ENCODE peak calls at places on chromosomes 16 and 17, in four cellular contexts. One of them, this sample, is unnamed.

GRCh38 chr17:17561408-17562144 is 29.9 kb downstream of the PEMT start:
- DNase-seq in anterior cingulate cortex: no peak
- DNase-seq in endothelial cell of umbilical vein: peak
- DNase-seq in NCI-H748 treated with DMSO at 0.1 percent for 48 hours: no peak
- DNase-seq in this sample: no peak

GRCh38 chr17:50304781-50305404 is 30.6 kb downstream of the TMEM92 start:
- DNase-seq in anterior cingulate cortex: no peak
- DNase-seq in endothelial cell of umbilical vein: no peak
- DNase-seq in NCI-H748 treated with DMSO at 0.1 percent for 48 hours: no peak
- DNase-seq in this sample: no peak

GRCh38 chr17:76076765-76077581 is 2.0 kb upstream of the ZACN start:
- DNase-seq in anterior cingulate cortex: no peak
- DNase-seq in endothelial cell of umbilical vein: no peak
- DNase-seq in NCI-H748 treated with DMSO at 0.1 percent for 48 hours: no peak
- DNase-seq in this sample: no peak

GRCh38 chr17:8701754-8702153 is 42.9 kb downstream of the CCDC42 start:
- DNase-seq in anterior cingulate cortex: no peak
- DNase-seq in endothelial cell of umbilical vein: no peak
- DNase-seq in NCI-H748 treated with DMSO at 0.1 percent for 48 hours: no peak
- DNase-seq in this sample: no peak

GRCh38 chr16:19680972-19681371 is 37.1 kb downstream of the KNOP1 start:
- DNase-seq in anterior cingulate cortex: no peak
- DNase-seq in endothelial cell of umbilical vein: no peak
- DNase-seq in NCI-H748 treated with DMSO at 0.1 percent for 48 hours: no peak
- DNase-seq in this sample: no peak

GRCh38 chr16:88613-89012 is 10.6 kb downstream of the MPG start:
- DNase-seq in anterior cingulate cortex: no peak
- DNase-seq in endothelial cell of umbilical vein: no peak
- DNase-seq in NCI-H748 treated with DMSO at 0.1 percent for 48 hours: no peak
- DNase-seq in this sample: no peak

GRCh38 chr17:44655983-44656700 is at the start of gene MEIOC:
- DNase-seq in anterior cingulate cortex: no peak
- DNase-seq in endothelial cell of umbilical vein: peak
- DNase-seq in NCI-H748 treated with DMSO at 0.1 percent for 48 hours: peak
- DNase-seq in this sample: no peak

GRCh38 chr17:83132251-83133081 is 53.1 kb downstream of the METRNL start:
- DNase-seq in anterior cingulate cortex: no peak
- DNase-seq in endothelial cell of umbilical vein: no peak
- DNase-seq in NCI-H748 treated with DMSO at 0.1 percent for 48 hours: no peak
- DNase-seq in this sample: no peak

GRCh38 chr16:19898924-19899604 is 14.4 kb upstream of the GPRC5B start:
- DNase-seq in anterior cingulate cortex: peak
- DNase-seq in endothelial cell of umbilical vein: peak
- DNase-seq in NCI-H748 treated with DMSO at 0.1 percent for 48 hours: peak
- DNase-seq in this sample: no peak

GRCh38 chr17:14741516-14741915 is 440.6 kb downstream of the HS3ST3B1 start:
- DNase-seq in anterior cingulate cortex: no peak
- DNase-seq in endothelial cell of umbilical vein: no peak
- DNase-seq in NCI-H748 treated with DMSO at 0.1 percent for 48 hours: no peak
- DNase-seq in this sample: no peak

GRCh38 chr16:106623-107324 is 28.7 kb downstream of the MPG start:
- DNase-seq in anterior cingulate cortex: peak
- DNase-seq in endothelial cell of umbilical vein: peak
- DNase-seq in NCI-H748 treated with DMSO at 0.1 percent for 48 hours: peak
- DNase-seq in this sample: peak

GRCh38 chr16:20336955-20337354 is 9.6 kb upstream of the GP2 start:
- DNase-seq in anterior cingulate cortex: no peak
- DNase-seq in endothelial cell of umbilical vein: no peak
- DNase-seq in NCI-H748 treated with DMSO at 0.1 percent for 48 hours: no peak
- DNase-seq in this sample: no peak

GRCh38 chr17:64386412-64387144 is 4.1 kb downstream of the PECAM1 start:
- DNase-seq in anterior cingulate cortex: no peak
- DNase-seq in endothelial cell of umbilical vein: peak
- DNase-seq in NCI-H748 treated with DMSO at 0.1 percent for 48 hours: no peak
- DNase-seq in this sample: no peak

GRCh38 chr17:61261001-61261587 is 138.5 kb upstream of the TBX2 start:
- DNase-seq in anterior cingulate cortex: no peak
- DNase-seq in endothelial cell of umbilical vein: no peak
- DNase-seq in NCI-H748 treated with DMSO at 0.1 percent for 48 hours: no peak
- DNase-seq in this sample: no peak

GRCh38 chr16:17633146-17633966 is 162.6 kb upstream of the XYLT1 start:
- DNase-seq in anterior cingulate cortex: no peak
- DNase-seq in endothelial cell of umbilical vein: no peak
- DNase-seq in NCI-H748 treated with DMSO at 0.1 percent for 48 hours: no peak
- DNase-seq in this sample: no peak

GRCh38 chr17:11618861-11619566 is 20.7 kb downstream of the DNAH9 start:
- DNase-seq in anterior cingulate cortex: no peak
- DNase-seq in endothelial cell of umbilical vein: no peak
- DNase-seq in NCI-H748 treated with DMSO at 0.1 percent for 48 hours: no peak
- DNase-seq in this sample: no peak

GRCh38 chr16:69408451-69408850 is 16.0 kb upstream of the CYB5B start:
- DNase-seq in anterior cingulate cortex: no peak
- DNase-seq in endothelial cell of umbilical vein: no peak
- DNase-seq in NCI-H748 treated with DMSO at 0.1 percent for 48 hours: no peak
- DNase-seq in this sample: no peak

GRCh38 chr17:72602517-72603345 is 481.9 kb downstream of the SOX9 start:
- DNase-seq in anterior cingulate cortex: no peak
- DNase-seq in endothelial cell of umbilical vein: no peak
- DNase-seq in NCI-H748 treated with DMSO at 0.1 percent for 48 hours: no peak
- DNase-seq in this sample: no peak

GRCh38 chr16:69424053-69424934 is at the start of gene CYB5B:
- DNase-seq in anterior cingulate cortex: peak
- DNase-seq in endothelial cell of umbilical vein: peak
- DNase-seq in NCI-H748 treated with DMSO at 0.1 percent for 48 hours: peak
- DNase-seq in this sample: peak

GRCh38 chr16:81562174-81562849 is 117.7 kb downstream of the CMIP start:
- DNase-seq in anterior cingulate cortex: no peak
- DNase-seq in endothelial cell of umbilical vein: peak
- DNase-seq in NCI-H748 treated with DMSO at 0.1 percent for 48 hours: no peak
- DNase-seq in this sample: no peak

GRCh38 chr16:50532576-50532975 is 15.6 kb upstream of the NKD1 start:
- DNase-seq in anterior cingulate cortex: no peak
- DNase-seq in endothelial cell of umbilical vein: no peak
- DNase-seq in NCI-H748 treated with DMSO at 0.1 percent for 48 hours: no peak
- DNase-seq in this sample: no peak

GRCh38 chr17:76544123-76544915 is 4.5 kb downstream of the PRCD start:
- DNase-seq in anterior cingulate cortex: peak
- DNase-seq in endothelial cell of umbilical vein: no peak
- DNase-seq in NCI-H748 treated with DMSO at 0.1 percent for 48 hours: no peak
- DNase-seq in this sample: peak

GRCh38 chr16:67356372-67356771 is 29.8 kb downstream of the LRRC36 start:
- DNase-seq in anterior cingulate cortex: no peak
- DNase-seq in endothelial cell of umbilical vein: no peak
- DNase-seq in NCI-H748 treated with DMSO at 0.1 percent for 48 hours: no peak
- DNase-seq in this sample: no peak

This sample was measured in hypothalamus.